ENCODE peak calls at places on chromosome 3, in seven cellular contexts. M is AG08396; Z is activated naive CD8-positive, alpha-beta T cell treated with anti-CD3 and anti-CD28 coated beads, Interleukin-2, amount 10 ng/mL, durations not matched to agents 7 days and 5 days; N is NCI-H1417; V is Peyer's patch; C is kidney glomerular epithelial cell; I is OCI-LY7. S is an unnamed sample.

GRCh38 chr3:170745211-170745718 is 124.7 kb downstream of the RPL22L1 start:
- DNase-seq in M (no peak), Z (no peak), N (no peak), V (no peak), C (peak), I (no peak), S (no peak)

GRCh38 chr3:142815803-142816202 is 73.1 kb downstream of the PCOLCE2 start:
- DNase-seq in M (no peak), Z (no peak), N (no peak), V (no peak), C (no peak), I (no peak), S (no peak)

GRCh38 chr3:150248116-150248864 is 159.8 kb upstream of the TSC22D2 start:
- DNase-seq in M (peak), Z (no peak), N (no peak), V (no peak), C (peak), I (peak), S (no peak)

GRCh38 chr3:193734737-193735366 is 141.8 kb downstream of the OPA1 start:
- DNase-seq in M (no peak), Z (no peak), N (no peak), V (no peak), C (no peak), I (no peak), S (no peak)

GRCh38 chr3:12343091-12343494 is 54.2 kb downstream of the PPARG start:
- DNase-seq in M (no peak), Z (no peak), N (no peak), V (no peak), C (peak), I (no peak), S (no peak)

GRCh38 chr3:107198522-107199271 is 178.5 kb upstream of the CCDC54 start:
- DNase-seq in M (peak), Z (no peak), N (no peak), V (no peak), C (no peak), I (no peak), S (no peak)

GRCh38 chr3:109356442-109357155 is 19.3 kb upstream of the DPPA4 start:
- DNase-seq in M (no peak), Z (no peak), N (no peak), V (no peak), C (no peak), I (no peak), S (no peak)

GRCh38 chr3:59127071-59127470 is 77.2 kb upstream of the CFAP20DC start:
- DNase-seq in M (peak), Z (no peak), N (no peak), V (no peak), C (peak), I (no peak), S (no peak)

GRCh38 chr3:94004301-94004910 is 24.0 kb downstream of the STX19 start:
- DNase-seq in M (peak), Z (no peak), N (no peak), V (no peak), C (peak), I (peak), S (no peak)

GRCh38 chr3:136954980-136955780 is 2.6 kb upstream of the IL20RB start:
- DNase-seq in M (no peak), Z (no peak), N (no peak), V (no peak), C (no peak), I (no peak), S (no peak)